ENCODE peak calls at places on chromosomes 16 and 17, in ten cellular contexts. Q is sciatic nerve; S is activated naive CD8-positive, alpha-beta T cell treated with anti-CD3 and anti-CD28 coated beads for 36 hours; U is activated CD8-positive, alpha-beta T cell treated with anti-CD3 and anti-CD28 coated beads, Interleukin-2, amount 10 ng/mL, durations not matched to agents 7 days and 5 days; F is fibroblast of mammary gland; B is ecto neural progenitor cell; O is memory B cell; V is mesendoderm; I is kidney glomerular epithelial cell; R is AG08396. X is an unnamed sample.

GRCh38 chr16:54370653-54371052 is 84.1 kb upstream of the IRX3 start:
- DNase-seq in Q (no peak), S (no peak), U (no peak), F (no peak), B (no peak), O (no peak), V (peak), I (no peak), R (no peak), X (no peak)

GRCh38 chr16:88940196-88941050 is 36.6 kb downstream of the CBFA2T3 start:
- DNase-seq in Q (no peak), S (no peak), U (no peak), F (no peak), B (no peak), O (peak), V (no peak), I (no peak), R (no peak), X (no peak)

GRCh38 chr17:64411999-64412771 is 21.5 kb upstream of the PECAM1 start:
- DNase-seq in Q (peak), S (no peak), U (no peak), F (peak), B (peak), O (peak), V (peak), I (no peak), R (no peak), X (peak)

GRCh38 chr17:17520599-17521232 is 24.5 kb upstream of the RASD1 start:
- DNase-seq in Q (no peak), S (no peak), U (no peak), F (no peak), B (no peak), O (no peak), V (no peak), I (no peak), R (no peak), X (no peak)

GRCh38 chr17:79622776-79623175 is 11.9 kb upstream of the RBFOX3 start:
- DNase-seq in Q (peak), S (no peak), U (no peak), F (no peak), B (peak), O (no peak), V (no peak), I (no peak), R (no peak), X (no peak)

GRCh38 chr17:50266384-50267073 is 7.7 kb upstream of the TMEM92 start:
- DNase-seq in Q (peak), S (no peak), U (no peak), F (peak), B (peak), O (no peak), V (no peak), I (peak), R (peak), X (no peak)

GRCh38 chr17:15083225-15083624 is 181.9 kb downstream of the PMP22 start:
- DNase-seq in Q (no peak), S (no peak), U (no peak), F (no peak), B (peak), O (no peak), V (peak), I (no peak), R (no peak), X (no peak)

GRCh38 chr17:2792541-2793169 is 3.6 kb upstream of the RAP1GAP2 start:
- DNase-seq in Q (no peak), S (peak), U (peak), F (no peak), B (no peak), O (no peak), V (no peak), I (no peak), R (no peak), X (no peak)

GRCh38 chr16:72673118-72673517 is 374.8 kb downstream of the ZFHX3 start:
- DNase-seq in Q (no peak), S (no peak), U (no peak), F (peak), B (no peak), O (no peak), V (no peak), I (no peak), R (no peak), X (no peak)

GRCh38 chr17:27593232-27593856 is 37.6 kb upstream of the LGALS9 start:
- DNase-seq in Q (no peak), S (no peak), U (no peak), F (no peak), B (no peak), O (no peak), V (no peak), I (no peak), R (no peak), X (no peak)

GRCh38 chr16:67115649-67116048 is 5.9 kb downstream of the PHAF1 start:
- DNase-seq in Q (no peak), S (no peak), U (no peak), F (peak), B (no peak), O (no peak), V (no peak), I (peak), R (peak), X (no peak)

GRCh38 chr16:71426069-71426879 is 15.6 kb downstream of the TLE7 start:
- DNase-seq in Q (no peak), S (peak), U (peak), F (peak), B (peak), O (no peak), V (peak), I (peak), R (peak), X (no peak)

GRCh38 chr16:16120382-16121184 is 102.7 kb downstream of the ABCC6 start:
- DNase-seq in Q (no peak), S (no peak), U (no peak), F (no peak), B (no peak), O (no peak), V (no peak), I (peak), R (no peak), X (peak)

GRCh38 chr16:85563515-85564276 is 49.4 kb upstream of the GSE1 start:
- DNase-seq in Q (peak), S (no peak), U (no peak), F (peak), B (no peak), O (no peak), V (no peak), I (peak), R (peak), X (no peak)

GRCh38 chr16:72072514-72073342 is 9.7 kb downstream of the HPR start:
- DNase-seq in Q (no peak), S (no peak), U (no peak), F (peak), B (peak), O (no peak), V (peak), I (no peak), R (no peak), X (no peak)

GRCh38 chr17:50027639-50028206 is 28.2 kb upstream of the ITGA3 start:
- DNase-seq in Q (no peak), S (no peak), U (no peak), F (peak), B (no peak), O (no peak), V (peak), I (peak), R (peak), X (no peak)